ENCODE peak calls at places on chromosomes 12 and 14, in nine cellular contexts. D, P, U, F, C, K, L, T and W are unnamed samples.

GRCh38 chr14:33848706-33849454 is 102.0 kb downstream of the EGLN3 start:
- DNase-seq in P (peak; percentile 49), F (peak; percentile 94), K (peak; percentile 60), T (peak; percentile 82), U (peak; percentile 40), L (no peak), C (peak; percentile 30), D (no peak), W (peak; percentile 48)

GRCh38 chr12:120388711-120389431 is 19.9 kb upstream of the MSI1 start:
- DNase-seq in P (no peak), T (peak; percentile 23), D (no peak), K (no peak), L (no peak), U (no peak), C (no peak), F (peak; percentile 79), W (no peak)

GRCh38 chr12:106285993-106286392 is 16.5 kb upstream of the TCP11L2 start:
- DNase-seq in L (no peak), P (peak; percentile 24), C (no peak), F (no peak), T (no peak), U (no peak), D (no peak), K (no peak), W (no peak)

GRCh38 chr14:93643127-93643526 is 145.2 kb downstream of the PRIMA1 start:
- DNase-seq in T (no peak), F (no peak), U (no peak), C (no peak), D (no peak), P (no peak), L (no peak), K (no peak), W (no peak)

GRCh38 chr14:58082491-58083098 is 69.4 kb downstream of the ARMH4 start:
- DNase-seq in L (no peak), K (peak; percentile 72), D (peak; percentile 62), F (no peak), P (peak; percentile 92), C (peak; percentile 91), T (no peak), U (no peak), W (peak; percentile 78)

GRCh38 chr12:128190614-128191013 is 76.4 kb upstream of the TMEM132C start:
- DNase-seq in L (no peak), P (no peak), F (peak; percentile 65), U (no peak), K (no peak), T (peak; percentile 61), D (no peak), C (no peak), W (no peak)

GRCh38 chr14:96634896-96635295 is 132.7 kb downstream of the PAPOLA start:
- DNase-seq in F (no peak), L (no peak), U (peak; percentile 2), T (no peak), C (no peak), P (no peak), D (no peak), K (no peak), W (no peak)

GRCh38 chr12:69620921-69621320 is 10.2 kb upstream of the LRRC10 start:
- DNase-seq in P (no peak), F (no peak), K (peak; percentile 2), D (no peak), U (no peak), T (no peak), C (no peak), L (no peak), W (no peak)

GRCh38 chr14:101912841-101913240 is 51.5 kb upstream of the DYNC1H1 start:
- DNase-seq in U (no peak), D (no peak), P (no peak), T (no peak), L (no peak), K (no peak), F (no peak), C (no peak), W (no peak)

GRCh38 chr14:104753528-104754212 is 723 bp downstream of the SIVA1 start:
- DNase-seq in K (no peak), L (no peak), T (no peak), U (no peak), P (peak; percentile 9), D (no peak), C (no peak), F (no peak), W (no peak)

GRCh38 chr14:104393898-104394605 is 185.5 kb upstream of the C14orf180 start:
- DNase-seq in K (peak; percentile 3), D (no peak), T (peak; percentile 60), C (no peak), P (no peak), U (no peak), F (no peak), L (peak; percentile 78), W (no peak)

GRCh38 chr12:30914986-30915591 is 11.5 kb upstream of the TSPAN11 start:
- DNase-seq in F (no peak), C (no peak), U (no peak), K (no peak), P (no peak), D (no peak), T (no peak), L (no peak), W (no peak)

GRCh38 chr12:11703378-11703777 is 53.9 kb downstream of the ETV6 start:
- DNase-seq in D (no peak), P (no peak), K (no peak), L (no peak), U (no peak), F (no peak), T (no peak), C (no peak), W (no peak)

GRCh38 chr12:121432740-121433476 is 33.0 kb downstream of the RNF34 start:
- DNase-seq in K (no peak), L (no peak), P (no peak), U (no peak), F (no peak), C (no peak), T (no peak), D (no peak), W (no peak)

GRCh38 chr12:46361667-46362034 is 10.9 kb downstream of the SLC38A2 start:
- DNase-seq in F (no peak), D (no peak), U (no peak), C (no peak), L (no peak), P (no peak), K (peak; percentile 4), T (no peak), W (no peak)

GRCh38 chr12:9635014-9635413 is 27.3 kb upstream of the KLRB1 start:
- DNase-seq in C (no peak), D (no peak), T (no peak), P (no peak), L (no peak), F (no peak), U (no peak), K (no peak), W (no peak)

GRCh38 chr12:45566257-45566656 is 163.2 kb upstream of the ARID2 start:
- DNase-seq in F (no peak), U (no peak), C (no peak), D (no peak), L (no peak), P (no peak), T (no peak), K (no peak), W (no peak)

GRCh38 chr12:12837025-12837872 is 24.1 kb downstream of the DDX47 start:
- DNase-seq in F (peak; percentile 49), C (peak; percentile 71), L (no peak), K (peak; percentile 82), U (peak; percentile 48), T (no peak), D (peak; percentile 52), P (peak; percentile 81), W (peak; percentile 87)

GRCh38 chr14:31307198-31307597 is 99.6 kb upstream of the HECTD1 start:
- DNase-seq in P (no peak), D (no peak), T (no peak), C (no peak), L (no peak), K (no peak), F (no peak), U (no peak), W (no peak)

GRCh38 chr14:105475916-105476845 is 1.6 kb downstream of the CRIP2 start:
- DNase-seq in D (no peak), K (no peak), F (no peak), T (no peak), U (peak; percentile 52), C (peak; percentile 43), L (no peak), P (peak; percentile 67), W (no peak)

GRCh38 chr14:30355431-30355913 is 203.5 kb upstream of the G2E3 start:
- DNase-seq in K (peak; percentile 27), F (peak; percentile 42), P (peak; percentile 42), D (no peak), T (no peak), C (peak; percentile 22), L (no peak), U (no peak), W (no peak)

GRCh38 chr14:24312736-24313507 is 1.6 kb downstream of the LTB4R start:
- DNase-seq in L (no peak), T (no peak), F (no peak), P (no peak), U (no peak), K (peak; percentile 32), C (no peak), D (no peak), W (no peak)

GRCh38 chr12:65086236-65086635 is 34.9 kb downstream of the WIF1 start:
- DNase-seq in D (no peak), L (no peak), P (no peak), T (no peak), F (no peak), K (no peak), C (no peak), U (no peak), W (no peak)
- TF ChIP-seq CTCF in D (no peak), L (no peak), P (no peak), T (no peak), F (no peak), K (no peak), C (no peak), U (no peak), W (no peak)

GRCh38 chr12:107394693-107395092 is 290.9 kb upstream of the PWP1 start:
- DNase-seq in C (no peak), P (no peak), K (no peak), L (no peak), D (no peak), F (no peak), U (no peak), T (no peak), W (no peak)
- TF ChIP-seq CTCF in C (no peak), P (no peak), K (no peak), L (no peak), D (no peak), F (no peak), U (no peak), T (no peak), W (no peak)

DNA sequence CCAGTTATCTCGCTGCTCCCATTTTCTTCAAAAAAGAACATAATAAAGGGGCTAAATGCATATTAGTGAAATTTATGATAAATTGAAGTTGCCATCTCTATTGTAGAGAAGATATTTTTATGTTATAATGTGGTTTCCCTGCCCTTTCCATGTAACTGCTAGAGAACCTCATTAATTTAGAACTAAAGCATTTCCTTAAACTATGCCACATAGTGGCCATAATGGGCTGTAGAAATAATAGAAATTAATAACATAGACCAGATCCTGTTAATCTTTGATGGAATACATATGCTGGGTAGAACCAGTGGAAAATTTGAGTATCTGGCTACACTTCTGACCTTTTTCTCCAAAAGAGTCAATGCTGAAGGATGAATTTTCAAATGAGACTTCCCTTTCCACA is 376.7 kb downstream of the PDZRN4 start:
- DNase-seq in F (no peak), C (no peak), T (no peak), U (no peak), L (no peak), K (no peak), P (no peak), D (no peak), W (no peak)
- TF ChIP-seq CTCF in F (no peak), C (no peak), T (no peak), U (no peak), L (no peak), K (peak; percentile 16), P (no peak), D (no peak), W (no peak)

GRCh38 chr12:53476769-53477209 is 22.5 kb downstream of the MAP3K12 start:
- DNase-seq in F (peak; percentile 49), U (no peak), P (no peak), L (no peak), T (no peak), K (peak; percentile 42), D (no peak), C (no peak), W (no peak)
- TF ChIP-seq CTCF in F (peak; percentile 41), U (no peak), P (peak; percentile 45), L (no peak), T (peak; percentile 41), K (peak; percentile 50), D (peak; percentile 27), C (no peak), W (peak; percentile 72)